ENCODE peak calls at places on chromosomes 5 and 9, in six cellular contexts. H is GM23248, Y is GM23338, Z is astrocyte, I is PC-3, A is K562. X is an unnamed sample. For H3K4me1, the result is how much of the 10 kb centered on the place peaks cover.

GRCh38 chr5:137190441-137190840 is 308.7 kb downstream of the SPOCK1 start:
- DNase-seq in Y (no peak), Z (peak), I (peak), H (peak), A (no peak), X (no peak)

GRCh38 chr9:125755340-125755739 is 8.2 kb downstream of the PBX3 start:
- DNase-seq in H (no peak), Y (peak), Z (no peak), A (no peak), I (no peak), X (peak)

GRCh38 chr5:168296687-168297086 is 5.2 kb downstream of the WWC1 start:
- DNase-seq in Z (no peak), H (no peak), I (no peak), Y (no peak), A (no peak), X (no peak)

GRCh38 chr5:53291047-53291446 is 181.5 kb upstream of the MOCS2 start:
- DNase-seq in A (no peak), I (no peak), Z (no peak), H (no peak), Y (no peak), X (no peak)

GRCh38 chr9:98806394-98807069 is 938 bp upstream of the GALNT12 start:
- DNase-seq in A (no peak), H (peak), I (peak), Z (no peak), Y (no peak), X (peak)

GRCh38 chr9:74066605-74067004 is 430.5 kb upstream of the RORB start:
- DNase-seq in Z (no peak), Y (no peak), I (no peak), A (no peak), H (no peak), X (no peak)

GRCh38 chr9:16105576-16105975 is 552.7 kb downstream of the CCDC171 start:
- DNase-seq in H (no peak), Y (no peak), A (no peak), Z (peak), I (no peak), X (peak)

GRCh38 chr5:134247411-134247810 is 21.5 kb upstream of the PPP2CA start:
- DNase-seq in A (no peak), Y (no peak), I (peak), Z (peak), H (peak), X (peak)

GRCh38 chr9:84230355-84231136 is 110.0 kb downstream of the SLC28A3 start:
- DNase-seq in I (no peak), Y (no peak), Z (peak), H (peak), A (no peak), X (peak)

GRCh38 chr9:89555426-89556375 is 49.1 kb upstream of the GADD45G start:
- DNase-seq in I (no peak), H (no peak), A (no peak), Y (no peak), Z (no peak), X (no peak)

GRCh38 chr5:57304931-57305330 is 131.1 kb downstream of the GPBP1 start:
- DNase-seq in I (no peak), H (no peak), A (no peak), Y (no peak), Z (no peak), X (no peak)

GRCh38 chr5:57303985-57304384 is 130.1 kb downstream of the GPBP1 start:
- DNase-seq in H (no peak), Y (peak), A (peak), I (no peak), Z (no peak), X (no peak)

GRCh38 chr5:57302164-57302563 is 128.3 kb downstream of the GPBP1 start:
- DNase-seq in Y (no peak), H (peak), I (peak), Z (peak), A (no peak), X (peak)

GRCh38 chr5:57299945-57300344 is 126.1 kb downstream of the GPBP1 start:
- DNase-seq in Y (no peak), H (no peak), I (no peak), A (no peak), Z (no peak), X (no peak)

GRCh38 chr5:57302643-57303042 is 128.8 kb downstream of the GPBP1 start:
- DNase-seq in Z (peak), H (peak), I (no peak), A (no peak), Y (no peak), X (peak)
- H3K4me1 ChIP-seq in Z (under half), H (under half), I (under half), A (under half), Y (under half), X (under half)

GRCh38 chr9:118577121-118577520 is 792.1 kb downstream of the BRINP1 start:
- DNase-seq in H (peak), Y (no peak), Z (peak), A (no peak), I (peak), X (peak)
- H3K4me2 ChIP-seq in H (peak), Y (no peak), Z (peak), A (no peak), I (no peak), X (no peak)

GRCh38 chr5:43000914-43001313 is 39.2 kb downstream of the ANXA2R start:
- DNase-seq in H (no peak), Y (no peak), I (no peak), A (no peak), Z (no peak), X (no peak)
- TF ChIP-seq EZH2 in H (no peak), Y (peak), I (no peak), A (no peak), Z (no peak), X (no peak)

GRCh38 chr9:113598883-113599282 is 135.4 kb downstream of the RGS3 start:
- DNase-seq in H (peak), Z (no peak), I (no peak), A (no peak), Y (no peak), X (no peak)

GRCh38 chr9:113600871-113601545 is 137.5 kb downstream of the RGS3 start:
- DNase-seq in A (no peak), Y (no peak), Z (no peak), H (no peak), I (no peak), X (no peak)

GRCh38 chr9:113599647-113600476 is 136.3 kb downstream of the RGS3 start:
- DNase-seq in I (no peak), Z (peak), H (peak), A (no peak), Y (peak), X (peak)

GRCh38 chr9:113602126-113603119 is 138.9 kb downstream of the RGS3 start:
- DNase-seq in Y (peak), A (peak), Z (peak), H (peak), I (peak), X (peak)

DNA sequence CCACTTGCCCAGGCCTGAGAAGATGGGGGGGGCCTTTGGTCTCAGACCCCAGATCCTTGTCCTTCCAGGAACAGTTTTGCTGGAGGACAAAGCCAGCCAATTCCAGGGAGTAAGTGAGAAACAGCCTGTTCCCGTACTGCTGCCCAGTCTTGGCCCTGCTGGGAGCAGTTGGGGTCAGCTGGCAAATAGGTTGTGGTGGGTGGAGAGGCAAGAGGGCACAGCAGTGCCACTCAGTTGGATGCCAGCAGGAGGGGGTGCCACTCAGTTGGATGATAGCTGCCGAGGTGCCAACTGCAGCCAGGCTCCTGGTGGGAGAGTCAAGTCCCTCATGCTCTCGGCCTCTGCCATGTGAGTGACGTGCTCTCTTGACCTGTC is 136.9 kb downstream of the RGS3 start:
- DNase-seq in A (no peak), Y (no peak), H (no peak), Z (no peak), I (no peak), X (no peak)
- H3K4me1 ChIP-seq in A (under half), Y (under half), H (half or more), Z (half or more), I (under half), X (half or more)

GRCh38 chr9:105508530-105508929 is 49.4 kb upstream of the FKTN start:
- DNase-seq in Y (no peak), H (no peak), I (no peak), Z (no peak), A (no peak), X (no peak)

GRCh38 chr9:105511486-105511885 is 46.4 kb upstream of the FKTN start:
- DNase-seq in H (no peak), Y (no peak), Z (no peak), A (no peak), I (no peak), X (no peak)

GRCh38 chr9:105510024-105510423 is 47.9 kb upstream of the FKTN start:
- DNase-seq in H (peak), I (no peak), A (no peak), Y (no peak), Z (peak), X (peak)

GRCh38 chr9:105503873-105504272 is 54.1 kb upstream of the FKTN start:
- DNase-seq in Y (peak), I (peak), A (peak), H (peak), Z (no peak), X (no peak)

GRCh38 chr9:105507096-105507495 is 50.8 kb upstream of the FKTN start:
- DNase-seq in Y (no peak), H (no peak), Z (no peak), I (no peak), A (no peak), X (no peak)
- H3K4me2 ChIP-seq in Y (no peak), H (no peak), Z (no peak), I (no peak), A (no peak), X (no peak)

DNA sequence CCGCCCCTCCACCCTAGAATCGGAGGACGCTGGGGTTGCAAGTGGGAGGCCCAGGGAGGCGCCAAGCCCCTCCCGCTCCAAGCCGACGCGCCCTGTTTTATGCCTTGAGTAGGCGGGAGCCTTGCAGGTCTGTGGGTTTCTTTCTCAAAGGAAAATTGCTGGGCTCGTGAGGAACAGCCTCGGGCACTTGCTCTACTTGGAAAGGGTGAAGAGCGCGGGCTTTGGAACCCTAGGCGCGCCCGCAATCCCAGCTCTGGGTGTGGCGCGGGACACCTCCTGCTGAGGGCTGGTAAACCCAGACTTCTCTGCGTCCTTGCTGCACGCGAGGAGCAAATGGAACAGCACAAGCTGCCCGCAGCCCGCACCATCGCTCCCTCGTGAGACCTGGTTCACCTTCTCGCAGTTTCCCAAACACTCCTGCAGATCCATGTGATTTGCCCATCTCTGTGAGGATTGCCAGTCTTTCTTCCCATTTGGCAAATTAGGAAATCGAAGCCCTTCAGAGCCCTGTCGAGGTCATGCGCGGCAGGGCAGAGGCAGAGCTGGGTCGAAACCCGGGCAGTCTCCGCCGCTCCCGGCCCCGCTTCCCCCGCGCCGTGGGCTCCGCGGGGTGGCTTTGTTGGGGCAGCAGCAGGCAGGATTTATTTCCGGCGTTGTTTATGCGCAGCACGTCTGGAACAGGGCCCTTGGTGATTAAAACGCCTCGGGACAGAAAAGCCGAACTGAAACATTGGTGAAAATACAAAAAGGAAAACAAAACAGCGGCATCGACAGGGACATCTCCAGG is 98.4 kb upstream of the CPLX2 start:
- DNase-seq in I (no peak), Y (peak), Z (no peak), A (no peak), H (no peak), X (no peak)
- TF ChIP-seq EZH2 in I (no peak), Y (no peak), Z (no peak), A (no peak), H (no peak), X (no peak)

GRCh38 chr5:136028782-136029742 is at the start of gene TGFBI:
- DNase-seq in I (peak), Y (peak), H (peak), A (peak), Z (no peak), X (peak)

GRCh38 chr5:136026636-136027035 is 2.2 kb upstream of the TGFBI start:
- DNase-seq in A (no peak), H (no peak), Y (no peak), I (no peak), Z (no peak), X (no peak)

GRCh38 chr5:136027316-136027715 is 1.5 kb upstream of the TGFBI start:
- DNase-seq in Z (no peak), A (no peak), Y (no peak), I (no peak), H (no peak), X (no peak)

GRCh38 chr5:136030252-136030651 is 1.5 kb downstream of the TGFBI start:
- DNase-seq in H (no peak), A (no peak), Z (no peak), Y (no peak), I (no peak), X (no peak)

DNA sequence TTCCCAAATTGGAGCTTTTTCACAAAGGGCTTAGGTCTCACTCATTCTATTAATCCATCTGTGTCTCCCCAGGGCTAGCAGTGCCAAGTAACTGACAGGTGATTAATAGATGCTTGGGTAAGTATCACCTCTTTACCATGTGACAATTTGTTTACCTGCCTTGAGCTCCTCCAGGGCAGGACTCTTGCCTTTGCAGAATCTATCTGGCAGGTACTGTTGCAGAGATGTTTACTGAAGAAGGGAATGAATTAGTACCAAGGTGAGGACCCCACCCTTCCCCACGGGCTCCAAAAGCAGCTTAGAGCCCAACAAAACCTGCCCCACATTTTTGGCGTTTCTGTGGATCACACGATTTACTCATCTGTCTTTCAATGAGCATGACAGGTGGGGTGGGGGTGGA is 698 bp upstream of the TGFBI start:
- DNase-seq in Y (no peak), Z (no peak), A (no peak), H (no peak), I (no peak), X (no peak)
- H3K4me1 ChIP-seq in Y (under half), Z (half or more), A (under half), H (half or more), I (under half), X (under half)

DNA sequence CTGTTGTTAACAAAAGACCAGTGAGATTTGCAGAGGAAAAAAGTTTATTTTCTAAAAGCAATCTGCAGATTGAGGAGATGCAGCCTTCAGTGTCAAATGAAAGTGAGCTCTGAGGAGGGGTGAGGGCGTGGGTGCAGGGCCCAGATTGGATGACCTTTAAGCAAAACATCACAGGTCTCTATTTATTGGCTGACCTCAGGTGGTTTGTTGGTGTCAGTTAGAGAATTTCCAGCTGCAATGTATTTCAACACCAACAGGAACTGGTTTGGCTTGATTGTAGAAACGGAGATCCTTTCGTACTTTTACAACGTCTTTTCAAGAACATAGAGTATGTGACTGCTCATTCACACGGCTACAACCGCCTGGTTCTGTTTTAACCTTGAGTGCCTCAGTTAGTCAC is 1069.1 kb downstream of the EFNA5 start:
- DNase-seq in A (no peak), Y (peak), H (no peak), Z (no peak), I (peak), X (peak)
- H3K4me2 ChIP-seq in A (no peak), Y (no peak), H (no peak), Z (no peak), I (no peak), X (no peak)

GRCh38 chr9:137034709-137035506 is 3.0 kb upstream of the FUT7 start:
- DNase-seq in I (peak), Z (peak), A (peak), H (peak), Y (peak), X (peak)
- TF ChIP-seq EZH2 in I (no peak), Z (no peak), A (no peak), H (no peak), Y (no peak), X (no peak)

X was measured in fibroblast of lung.